ENCODE peak calls at places on chromosomes 3 and 15, in four cellular contexts. One of them, this sample, is unnamed.

GRCh38 chr3:195771651-195772300 is 40.0 kb downstream of the MUC4 start:
- DNase-seq in neural progenitor cell: peak
- DNase-seq in fibroblast of lung: no peak
- DNase-seq in endothelial cell of umbilical vein: no peak
- DNase-seq in this sample: no peak

GRCh38 chr3:159448902-159449301 is 539.7 kb upstream of the IL12A start:
- DNase-seq in neural progenitor cell: no peak
- DNase-seq in fibroblast of lung: no peak
- DNase-seq in endothelial cell of umbilical vein: no peak
- DNase-seq in this sample: no peak

GRCh38 chr3:76463501-76463900 is 576.4 kb upstream of the ROBO2 start:
- DNase-seq in neural progenitor cell: no peak
- DNase-seq in fibroblast of lung: no peak
- DNase-seq in endothelial cell of umbilical vein: no peak
- DNase-seq in this sample: no peak

GRCh38 chr15:51889486-51889885 is 60.0 kb downstream of the TMOD3 start:
- DNase-seq in neural progenitor cell: no peak
- DNase-seq in fibroblast of lung: no peak
- DNase-seq in endothelial cell of umbilical vein: no peak
- DNase-seq in this sample: no peak

GRCh38 chr3:188832961-188833615 is 338.7 kb upstream of the TPRG1 start:
- DNase-seq in neural progenitor cell: peak
- DNase-seq in fibroblast of lung: peak
- DNase-seq in endothelial cell of umbilical vein: no peak
- DNase-seq in this sample: no peak

GRCh38 chr3:10338591-10339369 is 17.9 kb upstream of the SEC13 start:
- DNase-seq in neural progenitor cell: no peak
- DNase-seq in fibroblast of lung: no peak
- DNase-seq in endothelial cell of umbilical vein: no peak
- DNase-seq in this sample: no peak

GRCh38 chr3:122893754-122894668 is 99.1 kb downstream of the SLC49A4 start:
- DNase-seq in neural progenitor cell: no peak
- DNase-seq in fibroblast of lung: no peak
- DNase-seq in endothelial cell of umbilical vein: no peak
- DNase-seq in this sample: no peak

GRCh38 chr15:65177901-65178300 is 7.2 kb downstream of the CLPX start:
- DNase-seq in neural progenitor cell: no peak
- DNase-seq in fibroblast of lung: no peak
- DNase-seq in endothelial cell of umbilical vein: no peak
- DNase-seq in this sample: no peak

GRCh38 chr15:68797157-68797556 is 23.5 kb downstream of the ANP32A start:
- DNase-seq in neural progenitor cell: no peak
- DNase-seq in fibroblast of lung: peak
- DNase-seq in endothelial cell of umbilical vein: no peak
- DNase-seq in this sample: no peak

GRCh38 chr3:100647171-100647570 is 37.8 kb downstream of the ADGRG7 start:
- DNase-seq in neural progenitor cell: no peak
- DNase-seq in fibroblast of lung: no peak
- DNase-seq in endothelial cell of umbilical vein: no peak
- DNase-seq in this sample: no peak

GRCh38 chr3:100113728-100114412 is 431 bp downstream of the FILIP1L start:
- DNase-seq in neural progenitor cell: no peak
- DNase-seq in fibroblast of lung: no peak
- DNase-seq in endothelial cell of umbilical vein: no peak
- DNase-seq in this sample: no peak

GRCh38 chr3:106617276-106617675 is 748.5 kb upstream of the CBLB start:
- DNase-seq in neural progenitor cell: no peak
- DNase-seq in fibroblast of lung: no peak
- DNase-seq in endothelial cell of umbilical vein: no peak
- DNase-seq in this sample: no peak

GRCh38 chr15:33934396-33934795 is 33.9 kb upstream of the CHRM5 start:
- DNase-seq in neural progenitor cell: no peak
- DNase-seq in fibroblast of lung: no peak
- DNase-seq in endothelial cell of umbilical vein: no peak
- DNase-seq in this sample: no peak

GRCh38 chr15:94478763-94479162 is 247.4 kb downstream of the MCTP2 start:
- DNase-seq in neural progenitor cell: no peak
- DNase-seq in fibroblast of lung: no peak
- DNase-seq in endothelial cell of umbilical vein: no peak
- DNase-seq in this sample: no peak

GRCh38 chr3:44960387-44961026 is 15.5 kb downstream of the ZDHHC3 start:
- DNase-seq in neural progenitor cell: no peak
- DNase-seq in fibroblast of lung: peak
- DNase-seq in endothelial cell of umbilical vein: no peak
- DNase-seq in this sample: no peak

GRCh38 chr15:36988947-36989346 is 111.4 kb downstream of the MEIS2 start:
- DNase-seq in neural progenitor cell: no peak
- DNase-seq in fibroblast of lung: no peak
- DNase-seq in endothelial cell of umbilical vein: peak
- DNase-seq in this sample: no peak

GRCh38 chr15:29821416-29822099 is 710 bp downstream of the TJP1 start:
- DNase-seq in neural progenitor cell: peak
- DNase-seq in fibroblast of lung: peak
- DNase-seq in endothelial cell of umbilical vein: peak
- DNase-seq in this sample: no peak

GRCh38 chr15:68820205-68820588 is 498 bp downstream of the ANP32A start:
- DNase-seq in neural progenitor cell: peak
- DNase-seq in fibroblast of lung: no peak
- DNase-seq in endothelial cell of umbilical vein: peak
- DNase-seq in this sample: peak

GRCh38 chr3:72628065-72628464 is 220.2 kb downstream of the SHQ1 start:
- DNase-seq in neural progenitor cell: no peak
- DNase-seq in fibroblast of lung: no peak
- DNase-seq in endothelial cell of umbilical vein: no peak
- DNase-seq in this sample: no peak

DNA sequence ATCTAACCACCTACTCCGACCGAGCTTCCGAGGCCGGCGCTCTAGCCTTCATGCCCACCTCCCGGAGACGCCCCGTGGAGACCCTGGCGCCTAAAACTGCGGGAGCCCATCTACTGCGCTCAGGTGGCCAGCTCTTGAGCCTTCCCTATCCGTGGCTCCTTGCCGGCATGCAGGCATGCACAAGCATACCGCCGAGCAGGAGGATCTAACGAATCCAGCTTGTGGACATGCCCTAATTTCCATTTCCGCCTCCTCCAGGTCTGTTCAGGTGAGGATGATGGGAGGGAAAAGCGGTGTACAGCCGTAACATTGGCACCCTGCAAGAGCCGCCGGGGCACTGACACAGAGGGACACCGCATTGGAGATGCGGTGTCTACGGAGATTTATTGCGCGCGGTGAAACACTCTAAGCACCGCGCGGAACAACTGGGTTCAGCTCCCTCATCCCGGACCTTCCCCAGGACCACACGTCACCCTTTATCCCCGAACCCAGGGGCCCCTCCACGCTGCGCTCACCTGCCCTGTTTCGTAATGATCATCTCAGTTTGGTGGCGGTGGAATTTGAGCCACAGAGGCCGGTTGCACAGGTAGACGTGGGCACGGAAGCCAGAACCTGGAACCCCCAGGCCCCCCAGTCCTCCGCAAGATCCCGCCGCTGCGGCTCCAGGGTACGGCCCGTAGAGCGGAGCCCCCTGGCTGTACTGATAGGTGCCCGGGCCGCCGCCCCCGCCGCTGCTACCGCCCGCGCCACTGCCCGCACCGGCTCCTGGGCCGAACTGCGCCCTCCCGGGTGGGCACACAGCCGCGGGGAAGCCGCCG is 1.0 kb downstream of the EOMES start:
- DNase-seq in neural progenitor cell: peak
- DNase-seq in fibroblast of lung: no peak
- DNase-seq in endothelial cell of umbilical vein: no peak
- DNase-seq in this sample: no peak
- TF ChIP-seq EZH2 in neural progenitor cell: peak
- TF ChIP-seq EZH2 in fibroblast of lung: peak
- TF ChIP-seq EZH2 in endothelial cell of umbilical vein: peak
- TF ChIP-seq EZH2 in this sample: no peak

DNA sequence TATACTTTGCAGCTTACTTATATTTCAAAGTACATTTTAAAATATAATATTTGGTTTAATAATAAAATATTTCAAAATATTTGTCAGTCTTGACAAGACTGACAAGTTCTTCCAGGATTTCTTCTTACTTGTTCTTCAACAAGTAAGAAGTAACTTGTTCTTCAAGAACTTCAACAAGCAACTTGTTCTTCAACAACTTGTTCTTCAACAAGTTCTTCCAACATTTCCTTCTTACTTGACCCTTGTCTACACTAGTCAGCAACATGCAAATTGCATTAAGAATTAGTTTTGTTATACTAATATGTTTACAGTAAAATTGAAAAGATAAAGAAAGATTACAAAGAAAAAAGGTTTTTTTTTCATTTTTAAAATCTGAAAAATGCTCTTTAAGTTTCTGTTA is 731.7 kb downstream of the NSUN3 start:
- DNase-seq in neural progenitor cell: no peak
- DNase-seq in fibroblast of lung: no peak
- DNase-seq in endothelial cell of umbilical vein: no peak
- DNase-seq in this sample: no peak
- TF ChIP-seq EZH2 in neural progenitor cell: no peak
- TF ChIP-seq EZH2 in fibroblast of lung: no peak
- TF ChIP-seq EZH2 in endothelial cell of umbilical vein: no peak
- TF ChIP-seq EZH2 in this sample: no peak

GRCh38 chr3:128472462-128473179 is 5.9 kb upstream of the DNAJB8 start:
- DNase-seq in neural progenitor cell: no peak
- DNase-seq in fibroblast of lung: no peak
- DNase-seq in endothelial cell of umbilical vein: no peak
- DNase-seq in this sample: no peak
- TF ChIP-seq EZH2 in neural progenitor cell: no peak
- TF ChIP-seq EZH2 in fibroblast of lung: no peak
- TF ChIP-seq EZH2 in endothelial cell of umbilical vein: no peak
- TF ChIP-seq EZH2 in this sample: no peak

GRCh38 chr15:96948981-96949380 is 618.5 kb downstream of the NR2F2 start:
- DNase-seq in neural progenitor cell: no peak
- DNase-seq in fibroblast of lung: no peak
- DNase-seq in endothelial cell of umbilical vein: no peak
- DNase-seq in this sample: no peak

GRCh38 chr15:96947296-96947695 is 616.8 kb downstream of the NR2F2 start:
- DNase-seq in neural progenitor cell: peak
- DNase-seq in fibroblast of lung: no peak
- DNase-seq in endothelial cell of umbilical vein: no peak
- DNase-seq in this sample: no peak

GRCh38 chr15:96947830-96948229 is 617.3 kb downstream of the NR2F2 start:
- DNase-seq in neural progenitor cell: peak
- DNase-seq in fibroblast of lung: peak
- DNase-seq in endothelial cell of umbilical vein: peak
- DNase-seq in this sample: no peak
- TF ChIP-seq EZH2 in neural progenitor cell: peak
- TF ChIP-seq EZH2 in fibroblast of lung: no peak
- TF ChIP-seq EZH2 in endothelial cell of umbilical vein: no peak
- TF ChIP-seq EZH2 in this sample: no peak

DNA sequence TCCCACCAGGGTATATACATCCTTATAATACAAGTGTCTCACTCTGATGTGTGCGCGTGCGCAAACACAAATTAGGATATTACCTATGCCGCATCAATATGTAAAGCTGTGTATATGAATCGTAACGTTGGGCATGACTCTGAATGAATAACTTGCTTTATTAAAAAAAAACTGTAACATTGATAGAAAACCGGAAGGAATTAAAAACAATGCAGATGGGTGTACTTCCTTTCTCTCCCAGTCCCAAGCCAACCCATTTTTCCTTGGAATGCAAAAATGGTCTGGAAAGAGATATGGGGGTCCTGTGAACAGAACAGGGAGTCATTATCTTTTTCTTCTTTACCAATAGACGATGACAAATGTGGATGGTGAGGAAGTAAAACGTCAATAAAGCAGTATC is 1.7 kb downstream of the C2CD4B start:
- DNase-seq in neural progenitor cell: no peak
- DNase-seq in fibroblast of lung: no peak
- DNase-seq in endothelial cell of umbilical vein: peak
- DNase-seq in this sample: no peak
- TF ChIP-seq EZH2 in neural progenitor cell: no peak
- TF ChIP-seq EZH2 in fibroblast of lung: no peak
- TF ChIP-seq EZH2 in endothelial cell of umbilical vein: no peak
- TF ChIP-seq EZH2 in this sample: no peak

GRCh38 chr3:12845790-12846189 is 4.4 kb upstream of the RPL32 start:
- DNase-seq in neural progenitor cell: no peak
- DNase-seq in fibroblast of lung: no peak
- DNase-seq in endothelial cell of umbilical vein: no peak
- DNase-seq in this sample: no peak
- TF ChIP-seq EZH2 in neural progenitor cell: no peak
- TF ChIP-seq EZH2 in fibroblast of lung: no peak
- TF ChIP-seq EZH2 in endothelial cell of umbilical vein: no peak
- TF ChIP-seq EZH2 in this sample: no peak

This sample was measured in DND-41.